ENCODE peak calls at places on chromosomes 6 and 20, in four cellular contexts. One of them, this sample, is unnamed.

GRCh38 chr20:5297280-5298004 is 19.3 kb downstream of the PROKR2 start:
- DNase-seq in GM23338: peak
- DNase-seq in endothelial cell of umbilical vein: no peak
- DNase-seq in astrocyte of the spinal cord: no peak
- DNase-seq in this sample: no peak

GRCh38 chr6:32847795-32848194 is 3.9 kb upstream of the PSMB8 start:
- DNase-seq in GM23338: no peak
- DNase-seq in astrocyte of the spinal cord: no peak
- DNase-seq in endothelial cell of umbilical vein: no peak
- DNase-seq in this sample: no peak

GRCh38 chr20:9206486-9206885 is 137.6 kb downstream of the PLCB4 start:
- DNase-seq in astrocyte of the spinal cord: no peak
- DNase-seq in GM23338: no peak
- DNase-seq in endothelial cell of umbilical vein: no peak
- DNase-seq in this sample: no peak

GRCh38 chr6:6585003-6585311 is 3.6 kb upstream of the LY86 start:
- DNase-seq in endothelial cell of umbilical vein: no peak
- DNase-seq in GM23338: no peak
- DNase-seq in astrocyte of the spinal cord: no peak
- DNase-seq in this sample: no peak

GRCh38 chr6:158789115-158789917 is 29.9 kb downstream of the EZR start:
- DNase-seq in endothelial cell of umbilical vein: no peak
- DNase-seq in GM23338: no peak
- DNase-seq in astrocyte of the spinal cord: no peak
- DNase-seq in this sample: no peak

GRCh38 chr6:96760153-96760687 is 77.1 kb downstream of the GPR63 start:
- DNase-seq in GM23338: peak
- DNase-seq in astrocyte of the spinal cord: no peak
- DNase-seq in endothelial cell of umbilical vein: no peak
- DNase-seq in this sample: no peak

GRCh38 chr20:40754372-40754943 is 65.4 kb upstream of the MAFB start:
- DNase-seq in astrocyte of the spinal cord: no peak
- DNase-seq in GM23338: no peak
- DNase-seq in endothelial cell of umbilical vein: peak
- DNase-seq in this sample: no peak

GRCh38 chr6:169397684-169398083 is 144.0 kb upstream of the THBS2 start:
- DNase-seq in endothelial cell of umbilical vein: no peak
- DNase-seq in GM23338: no peak
- DNase-seq in astrocyte of the spinal cord: no peak
- DNase-seq in this sample: no peak

GRCh38 chr6:100209323-100210137 is 215.5 kb upstream of the MCHR2 start:
- DNase-seq in astrocyte of the spinal cord: peak
- DNase-seq in endothelial cell of umbilical vein: no peak
- DNase-seq in GM23338: no peak
- DNase-seq in this sample: peak

GRCh38 chr6:6697620-6698019 is 109.1 kb downstream of the LY86 start:
- DNase-seq in astrocyte of the spinal cord: no peak
- DNase-seq in GM23338: no peak
- DNase-seq in endothelial cell of umbilical vein: peak
- DNase-seq in this sample: no peak

GRCh38 chr6:121780325-121781313 is 345.2 kb downstream of the GJA1 start:
- DNase-seq in GM23338: no peak
- DNase-seq in astrocyte of the spinal cord: peak
- DNase-seq in endothelial cell of umbilical vein: no peak
- DNase-seq in this sample: peak

GRCh38 chr6:138593100-138593877 is 94.0 kb upstream of the NHSL1 start:
- DNase-seq in endothelial cell of umbilical vein: peak
- DNase-seq in GM23338: peak
- DNase-seq in astrocyte of the spinal cord: peak
- DNase-seq in this sample: peak

GRCh38 chr6:43803783-43804549 is 34.0 kb downstream of the VEGFA start:
- DNase-seq in astrocyte of the spinal cord: no peak
- DNase-seq in endothelial cell of umbilical vein: no peak
- DNase-seq in GM23338: no peak
- DNase-seq in this sample: peak

GRCh38 chr6:7073810-7074525 is 33.8 kb upstream of the RREB1 start:
- DNase-seq in endothelial cell of umbilical vein: no peak
- DNase-seq in astrocyte of the spinal cord: no peak
- DNase-seq in GM23338: no peak
- DNase-seq in this sample: no peak

GRCh38 chr6:10441004-10441654 is 26.3 kb upstream of the TFAP2A start:
- DNase-seq in endothelial cell of umbilical vein: no peak
- DNase-seq in astrocyte of the spinal cord: peak
- DNase-seq in GM23338: no peak
- DNase-seq in this sample: peak

GRCh38 chr20:63686492-63687321 is 9.7 kb upstream of the TNFRSF6B start:
- DNase-seq in endothelial cell of umbilical vein: peak
- DNase-seq in GM23338: no peak
- DNase-seq in astrocyte of the spinal cord: peak
- DNase-seq in this sample: peak

GRCh38 chr6:69907981-69908498 is 41.7 kb downstream of the COL19A1 start:
- DNase-seq in endothelial cell of umbilical vein: no peak
- DNase-seq in GM23338: no peak
- DNase-seq in astrocyte of the spinal cord: peak
- DNase-seq in this sample: peak

GRCh38 chr6:29947292-29947980 is 5.1 kb downstream of the HLA-A start:
- DNase-seq in endothelial cell of umbilical vein: no peak
- DNase-seq in GM23338: no peak
- DNase-seq in astrocyte of the spinal cord: no peak
- DNase-seq in this sample: no peak

GRCh38 chr6:107436881-107437280 is 22.5 kb downstream of the PDSS2 start:
- DNase-seq in endothelial cell of umbilical vein: no peak
- DNase-seq in GM23338: no peak
- DNase-seq in astrocyte of the spinal cord: no peak
- DNase-seq in this sample: no peak

GRCh38 chr6:84218091-84218490 is 9.4 kb downstream of the CEP162 start:
- DNase-seq in GM23338: peak
- DNase-seq in endothelial cell of umbilical vein: no peak
- DNase-seq in astrocyte of the spinal cord: no peak
- DNase-seq in this sample: no peak

GRCh38 chr20:3174442-3175263 is 1.3 kb upstream of the LZTS3 start:
- DNase-seq in endothelial cell of umbilical vein: peak
- DNase-seq in astrocyte of the spinal cord: peak
- DNase-seq in GM23338: peak
- DNase-seq in this sample: peak

GRCh38 chr6:32198345-32198696 is 5.9 kb upstream of the GPSM3 start:
- DNase-seq in endothelial cell of umbilical vein: no peak
- DNase-seq in astrocyte of the spinal cord: no peak
- DNase-seq in GM23338: no peak
- DNase-seq in this sample: no peak

GRCh38 chr20:51460163-51460562 is 82.4 kb downstream of the NFATC2 start:
- DNase-seq in GM23338: no peak
- DNase-seq in astrocyte of the spinal cord: no peak
- DNase-seq in endothelial cell of umbilical vein: no peak
- DNase-seq in this sample: no peak

GRCh38 chr6:6772751-6773150 is 184.2 kb downstream of the LY86 start:
- DNase-seq in endothelial cell of umbilical vein: no peak
- DNase-seq in astrocyte of the spinal cord: no peak
- DNase-seq in GM23338: peak
- DNase-seq in this sample: no peak

GRCh38 chr6:159751448-159751847 is 10.4 kb upstream of the ACAT2 start:
- DNase-seq in endothelial cell of umbilical vein: no peak
- DNase-seq in astrocyte of the spinal cord: no peak
- DNase-seq in GM23338: no peak
- DNase-seq in this sample: no peak

DNA sequence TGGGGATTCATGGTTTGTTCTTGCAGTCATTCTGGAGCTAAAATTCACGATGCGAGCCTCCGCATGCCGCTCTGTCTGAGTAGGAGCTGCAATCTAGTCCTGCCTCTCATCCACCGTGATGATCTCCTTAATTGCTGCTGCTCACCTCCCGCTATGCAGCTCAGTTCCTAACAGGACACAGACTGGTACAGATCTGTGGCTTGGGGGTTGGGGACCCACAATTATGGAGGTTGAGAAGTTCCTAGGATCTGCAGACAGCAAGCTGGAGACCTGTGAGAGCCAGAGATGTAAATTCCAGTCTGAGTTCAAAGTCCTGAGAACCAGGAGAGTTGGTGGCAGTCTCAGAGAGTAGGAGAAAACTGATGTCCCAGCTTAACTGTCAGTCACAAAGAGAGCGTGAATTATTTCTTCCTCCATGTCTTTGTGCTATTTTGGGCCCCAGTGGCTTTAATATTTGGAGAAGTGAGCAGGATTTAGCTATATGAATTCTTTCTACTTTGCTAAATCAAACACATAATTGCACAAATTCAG is 378.7 kb upstream of the MAN1A1 start:
- DNase-seq in GM23338: no peak
- DNase-seq in endothelial cell of umbilical vein: no peak
- DNase-seq in astrocyte of the spinal cord: no peak
- DNase-seq in this sample: no peak
- H3K4me3 ChIP-seq in GM23338: no peak
- H3K4me3 ChIP-seq in endothelial cell of umbilical vein: no peak
- H3K4me3 ChIP-seq in astrocyte of the spinal cord: no peak
- H3K4me3 ChIP-seq in this sample: no peak

DNA sequence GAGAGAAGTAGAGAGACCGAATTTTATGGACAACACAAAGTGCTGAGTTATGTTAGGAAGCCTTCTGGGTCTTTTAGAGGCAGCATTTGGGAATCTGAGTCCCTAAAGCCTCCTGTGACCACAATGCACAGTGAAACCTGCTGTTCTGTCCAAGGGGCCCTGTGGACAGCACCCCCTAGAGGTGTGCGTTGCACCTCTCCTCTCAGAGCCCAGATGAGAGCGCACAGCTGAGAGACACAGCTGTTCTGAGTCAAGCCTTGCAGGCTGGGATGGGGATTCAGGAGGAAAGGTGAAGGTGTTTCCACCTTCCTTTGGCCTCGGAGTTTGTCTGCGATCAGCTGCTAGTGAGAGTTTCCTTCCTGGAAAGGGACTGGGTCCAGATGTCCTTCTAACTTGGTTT is 13.0 kb downstream of the PCK1 start:
- DNase-seq in astrocyte of the spinal cord: no peak
- DNase-seq in GM23338: peak
- DNase-seq in endothelial cell of umbilical vein: no peak
- DNase-seq in this sample: no peak
- TF ChIP-seq CTCF in astrocyte of the spinal cord: peak
- TF ChIP-seq CTCF in GM23338: peak
- TF ChIP-seq CTCF in endothelial cell of umbilical vein: no peak
- TF ChIP-seq CTCF in this sample: peak

DNA sequence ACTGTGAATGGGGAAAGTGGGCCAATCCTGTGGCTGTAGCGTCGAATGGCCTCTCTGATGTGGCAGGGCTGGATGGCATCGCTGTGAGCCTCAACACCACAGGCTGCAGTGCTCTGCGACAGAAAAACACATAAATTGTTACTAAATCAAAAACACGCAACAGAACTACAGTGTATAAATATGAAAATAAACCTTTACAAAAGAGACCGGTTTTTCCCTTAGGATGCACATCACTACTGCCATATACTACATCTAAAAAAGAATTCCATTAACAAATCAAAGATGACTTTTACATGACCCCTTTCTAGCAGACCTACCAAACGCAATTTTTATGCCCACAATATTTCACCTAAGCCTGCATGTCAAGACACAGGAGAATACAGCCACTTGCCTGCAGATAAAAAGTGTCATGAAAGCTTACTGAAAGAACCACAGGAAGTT is 395.5 kb upstream of the RUNX2 start:
- DNase-seq in GM23338: no peak
- DNase-seq in astrocyte of the spinal cord: no peak
- DNase-seq in endothelial cell of umbilical vein: no peak
- DNase-seq in this sample: no peak
- H3K4me3 ChIP-seq in GM23338: no peak
- H3K4me3 ChIP-seq in astrocyte of the spinal cord: no peak
- H3K4me3 ChIP-seq in endothelial cell of umbilical vein: no peak
- H3K4me3 ChIP-seq in this sample: no peak

DNA sequence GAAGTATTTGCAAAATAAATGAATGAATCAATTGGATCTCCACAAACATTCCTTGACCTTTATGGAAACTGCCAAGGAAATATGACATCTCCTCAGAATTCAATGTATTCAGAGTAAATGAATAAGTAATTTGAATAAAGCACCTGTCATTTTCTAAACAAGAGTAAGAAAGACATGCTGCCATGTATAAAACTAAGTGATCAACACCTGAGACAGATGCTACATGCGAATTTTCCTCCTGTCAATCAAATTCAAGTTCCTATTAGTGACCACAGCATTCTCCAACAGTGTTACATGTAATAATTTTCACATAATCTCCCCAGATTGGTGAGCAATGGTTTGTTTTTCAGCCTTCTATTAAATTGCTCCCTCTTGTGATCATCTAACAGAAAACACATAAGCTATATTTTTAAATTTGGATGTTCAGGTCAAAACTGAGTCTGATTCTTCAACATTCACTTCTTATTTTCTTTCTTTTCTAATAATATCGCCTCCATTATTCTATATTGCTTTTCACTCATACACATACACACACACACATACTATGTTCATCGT is 163.2 kb upstream of the RNF217 start:
- DNase-seq in astrocyte of the spinal cord: no peak
- DNase-seq in endothelial cell of umbilical vein: no peak
- DNase-seq in GM23338: no peak
- DNase-seq in this sample: peak
- TF ChIP-seq CTCF in astrocyte of the spinal cord: peak
- TF ChIP-seq CTCF in endothelial cell of umbilical vein: no peak
- TF ChIP-seq CTCF in GM23338: peak
- TF ChIP-seq CTCF in this sample: peak

GRCh38 chr6:156808287-156808686 is 31.1 kb downstream of the ARID1B start:
- DNase-seq in endothelial cell of umbilical vein: peak
- DNase-seq in astrocyte of the spinal cord: peak
- DNase-seq in GM23338: peak
- DNase-seq in this sample: peak

GRCh38 chr6:156807028-156807427 is 29.9 kb downstream of the ARID1B start:
- DNase-seq in endothelial cell of umbilical vein: no peak
- DNase-seq in GM23338: peak
- DNase-seq in astrocyte of the spinal cord: no peak
- DNase-seq in this sample: no peak

GRCh38 chr6:156809446-156810178 is 32.4 kb downstream of the ARID1B start:
- DNase-seq in GM23338: no peak
- DNase-seq in astrocyte of the spinal cord: no peak
- DNase-seq in endothelial cell of umbilical vein: no peak
- DNase-seq in this sample: no peak

GRCh38 chr6:156807795-156808194 is 30.6 kb downstream of the ARID1B start:
- DNase-seq in endothelial cell of umbilical vein: peak
- DNase-seq in astrocyte of the spinal cord: no peak
- DNase-seq in GM23338: no peak
- DNase-seq in this sample: no peak

GRCh38 chr6:156809034-156809433 is 31.9 kb downstream of the ARID1B start:
- DNase-seq in endothelial cell of umbilical vein: peak
- DNase-seq in GM23338: no peak
- DNase-seq in astrocyte of the spinal cord: peak
- DNase-seq in this sample: peak
- H3K4me3 ChIP-seq in endothelial cell of umbilical vein: no peak
- H3K4me3 ChIP-seq in GM23338: no peak
- H3K4me3 ChIP-seq in astrocyte of the spinal cord: no peak
- H3K4me3 ChIP-seq in this sample: no peak

This sample was measured in choroid plexus epithelial cell.